ENCODE peak calls at places on chromosomes 6 and 20, in seven cellular contexts. Y is DND-41, K is cardiac fibroblast, L is pancreas, S is stomach, U is GM23338, A is AG10803. V is an unnamed sample.

GRCh38 chr20:47041500-47041899 is 146.9 kb downstream of the EYA2 start:
- DNase-seq in U (no peak), K (no peak), S (no peak), Y (no peak), A (no peak), L (no peak), V (no peak)

GRCh38 chr6:90938116-90938515 is 351.2 kb upstream of the MAP3K7 start:
- DNase-seq in L (no peak), Y (no peak), S (no peak), A (peak), K (no peak), U (no peak), V (no peak)

GRCh38 chr6:57182017-57182432 is 9.9 kb downstream of the BAG2 start:
- DNase-seq in S (no peak), A (peak), L (no peak), K (no peak), U (no peak), Y (no peak), V (no peak)

GRCh38 chr20:63011798-63012197 is 5.0 kb upstream of the BHLHE23 start:
- DNase-seq in U (no peak), A (no peak), S (no peak), L (no peak), K (no peak), Y (no peak), V (peak)

GRCh38 chr20:12827796-12828406 is 180.9 kb upstream of the SPTLC3 start:
- DNase-seq in A (no peak), S (no peak), K (no peak), U (peak), L (no peak), Y (no peak), V (no peak)

GRCh38 chr6:11525468-11526155 is 11.9 kb upstream of the TMEM170B start:
- DNase-seq in K (peak), A (peak), U (no peak), Y (no peak), L (no peak), S (no peak), V (no peak)

GRCh38 chr20:6882911-6883310 is 115.4 kb downstream of the BMP2 start:
- DNase-seq in Y (no peak), U (no peak), K (no peak), A (peak), S (no peak), L (no peak), V (no peak)

GRCh38 chr20:10376271-10377075 is 57.5 kb downstream of the MKKS start:
- DNase-seq in A (peak), S (no peak), Y (no peak), L (no peak), U (no peak), K (peak), V (no peak)

GRCh38 chr6:25485820-25486559 is 166.0 kb upstream of the SCGN start:
- DNase-seq in U (no peak), Y (no peak), S (peak), A (peak), K (no peak), L (peak), V (no peak)

GRCh38 chr6:166575190-166575589 is 11.3 kb downstream of the RAMACL start:
- DNase-seq in U (no peak), Y (no peak), K (peak), A (peak), S (no peak), L (no peak), V (no peak)

GRCh38 chr6:72622094-72622540 is 253 bp downstream of the KCNQ5 start:
- DNase-seq in K (peak), Y (peak), A (peak), U (peak), S (peak), L (peak), V (peak)

GRCh38 chr6:150418825-150419594 is 50.2 kb downstream of the IYD start:
- DNase-seq in U (peak), Y (no peak), A (peak), K (peak), S (peak), L (peak), V (peak)

GRCh38 chr6:30074331-30075093 is 1.1 kb downstream of the RNF39 start:
- DNase-seq in L (peak), U (peak), S (no peak), K (no peak), A (no peak), Y (no peak), V (no peak)

GRCh38 chr6:127146935-127147334 is 28.5 kb downstream of the RSPO3 start:
- DNase-seq in A (peak), K (peak), S (no peak), L (no peak), Y (no peak), U (peak), V (no peak)

GRCh38 chr6:116011520-116011919 is 49.2 kb downstream of the FRK start:
- DNase-seq in Y (no peak), A (no peak), U (no peak), S (no peak), K (no peak), L (no peak), V (peak)

GRCh38 chr6:146913842-146914562 is 290.2 kb upstream of the STXBP5 start:
- DNase-seq in K (peak), Y (no peak), L (peak), S (peak), A (peak), U (peak), V (no peak)

GRCh38 chr20:7285918-7286556 is 518.6 kb downstream of the BMP2 start:
- DNase-seq in L (peak), S (peak), A (peak), U (peak), K (peak), Y (peak), V (peak)

GRCh38 chr6:170294813-170295518 is 4.1 kb upstream of the DLL1 start:
- DNase-seq in L (no peak), A (no peak), S (no peak), Y (no peak), K (no peak), U (no peak), V (no peak)

GRCh38 chr6:88492824-88493223 is 326.7 kb upstream of the CNR1 start:
- DNase-seq in K (peak), Y (no peak), S (no peak), A (peak), U (peak), L (no peak), V (peak)

DNA sequence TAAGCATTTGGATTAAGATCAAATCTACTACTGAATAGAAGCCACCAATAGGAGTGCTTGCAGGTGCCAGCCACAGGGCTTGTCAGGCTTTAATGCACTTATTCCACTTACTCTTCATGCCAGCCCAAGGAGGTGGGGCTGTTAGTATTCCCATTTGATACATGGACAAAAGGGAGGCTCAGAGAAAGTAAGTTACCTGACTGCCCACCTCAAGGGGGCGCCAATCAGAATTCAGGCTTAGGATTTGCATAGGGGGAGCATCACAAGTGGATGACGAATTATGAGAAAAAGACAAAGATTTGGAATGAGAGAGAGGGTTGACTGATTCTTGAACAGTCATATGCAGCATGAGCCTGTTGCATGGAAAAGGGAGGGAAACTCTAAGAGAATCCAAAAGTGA is 188.4 kb upstream of the TSHZ2 start:
- DNase-seq in A (no peak), Y (peak), S (no peak), L (no peak), K (no peak), U (peak), V (peak)
- TF ChIP-seq CTCF in A (no peak), Y (peak), S (no peak), L (no peak), K (no peak), U (peak), V (no peak)

GRCh38 chr6:50850223-50850751 is 31.6 kb downstream of the TFAP2B start:
- DNase-seq in Y (no peak), K (no peak), A (no peak), L (peak), S (no peak), U (peak), V (no peak)
- H3K4me3 ChIP-seq in Y (no peak), K (no peak), A (no peak), L (peak), S (peak), U (peak), V (no peak)

GRCh38 chr20:14191559-14191958 is 145.9 kb downstream of the FLRT3 start:
- DNase-seq in A (no peak), L (no peak), Y (no peak), S (no peak), U (no peak), K (no peak), V (no peak)
- TF ChIP-seq CTCF in A (no peak), L (no peak), Y (no peak), S (no peak), U (no peak), K (no peak), V (no peak)

GRCh38 chr6:130494745-130495144 is 128.9 kb downstream of the TMEM200A start:
- DNase-seq in A (no peak), S (no peak), Y (no peak), U (no peak), K (peak), L (no peak), V (no peak)

GRCh38 chr6:130505808-130506207 is 140.0 kb downstream of the TMEM200A start:
- DNase-seq in Y (no peak), S (no peak), K (peak), L (no peak), A (no peak), U (no peak), V (no peak)

GRCh38 chr6:130503146-130503545 is 137.3 kb downstream of the TMEM200A start:
- DNase-seq in S (no peak), L (no peak), K (peak), U (no peak), Y (no peak), A (peak), V (no peak)

GRCh38 chr6:130500693-130501092 is 134.9 kb downstream of the TMEM200A start:
- DNase-seq in K (peak), Y (no peak), L (no peak), A (peak), U (no peak), S (no peak), V (no peak)
- H3K4me3 ChIP-seq in K (no peak), Y (no peak), L (no peak), A (no peak), U (no peak), S (no peak), V (no peak)